ENCODE peak calls at places on chromosomes 12 and 14, in four cellular contexts. R is fibroblast of the aortic adventitia; J is CD8-positive, alpha-beta T cell; C is AG10803. V is an unnamed sample.
A peak's percentile ranks its signal among the peaks of the same experiment; 100 is the strongest.

GRCh38 chr14:21868442-21869046 is 194.9 kb upstream of the OR4E1 start:
- DNase-seq in R (peak; percentile 16), J (peak; percentile 64), C (peak; percentile 8), V (peak; percentile 4)

GRCh38 chr12:65427646-65428045 is 149.2 kb downstream of the MSRB3 start:
- DNase-seq in R (no peak), J (no peak), C (no peak), V (no peak)

GRCh38 chr12:25829192-25829591 is 129.3 kb upstream of the RASSF8 start:
- DNase-seq in R (peak; percentile 100), J (no peak), C (peak; percentile 99), V (peak; percentile 96)

GRCh38 chr14:102991376-102991775 is 66.0 kb downstream of the CDC42BPB start:
- DNase-seq in R (no peak), J (no peak), C (no peak), V (no peak)

GRCh38 chr14:79899610-79900009 is 311.7 kb downstream of the DIO2 start:
- DNase-seq in R (no peak), J (no peak), C (no peak), V (no peak)

GRCh38 chr14:98798099-98798498 is 473.9 kb downstream of the BCL11B start:
- DNase-seq in R (no peak), J (no peak), C (no peak), V (no peak)

GRCh38 chr14:45610303-45610702 is 357.3 kb upstream of the MIS18BP1 start:
- DNase-seq in R (no peak), J (no peak), C (no peak), V (peak; percentile 7)

GRCh38 chr12:124510301-124510970 is 57.0 kb downstream of the NCOR2 start:
- DNase-seq in R (no peak), J (no peak), C (no peak), V (no peak)

GRCh38 chr12:124317400-124317799 is 22.5 kb downstream of the RFLNA start:
- DNase-seq in R (no peak), J (no peak), C (no peak), V (no peak)

GRCh38 chr12:76337583-76337982 is 10.6 kb downstream of the BBS10 start:
- DNase-seq in R (peak; percentile 82), J (no peak), C (peak; percentile 78), V (peak; percentile 37)

GRCh38 chr12:105378821-105379400 is 48.4 kb downstream of the C12orf75 start:
- DNase-seq in R (peak; percentile 8), J (no peak), C (no peak), V (no peak)

GRCh38 chr12:109291531-109292341 is 17.3 kb downstream of the FOXN4 start:
- DNase-seq in R (no peak), J (no peak), C (peak; percentile 37), V (no peak)

GRCh38 chr12:109624467-109624866 is 50.9 kb downstream of the MVK start:
- DNase-seq in R (no peak), J (no peak), C (no peak), V (no peak)

GRCh38 chr14:53608369-53608768 is 348.3 kb downstream of the BMP4 start:
- DNase-seq in R (no peak), J (no peak), C (no peak), V (no peak)

GRCh38 chr14:75222208-75222701 is 45.8 kb upstream of the TMED10 start:
- DNase-seq in R (peak; percentile 67), J (no peak), C (peak; percentile 86), V (peak; percentile 83)

GRCh38 chr12:26428420-26428819 is 233.0 kb downstream of the SSPN start:
- DNase-seq in R (peak; percentile 10), J (no peak), C (peak; percentile 15), V (peak; percentile 4)

GRCh38 chr14:72743626-72744025 is 150.3 kb downstream of the DPF3 start:
- DNase-seq in R (peak; percentile 56), J (no peak), C (peak; percentile 7), V (no peak)

GRCh38 chr12:97960741-97961608 is 498.4 kb downstream of the RMST start:
- DNase-seq in R (no peak), J (no peak), C (peak; percentile 7), V (no peak)

GRCh38 chr14:24132061-24132685 is 1.7 kb downstream of the FITM1 start:
- DNase-seq in R (no peak), J (no peak), C (no peak), V (no peak)

GRCh38 chr14:78746086-78746595 is 576.0 kb downstream of the NRXN3 start:
- DNase-seq in R (no peak), J (no peak), C (no peak), V (no peak)

GRCh38 chr12:100699209-100699608 is 95.4 kb upstream of the ANO4 start:
- DNase-seq in R (no peak), J (no peak), C (no peak), V (no peak)

GRCh38 chr14:91835920-91836843 is 31.2 kb downstream of the TC2N start:
- DNase-seq in R (no peak), J (peak; percentile 90), C (no peak), V (no peak)

GRCh38 chr12:105580841-105581352 is 250.4 kb downstream of the C12orf75 start:
- DNase-seq in R (no peak), J (no peak), C (no peak), V (no peak)

GRCh38 chr14:65257405-65257804 is 155.1 kb upstream of the MAX start:
- DNase-seq in R (no peak), J (no peak), C (no peak), V (no peak)

GRCh38 chr12:109387425-109388166 is 39.9 kb downstream of the MYO1H start:
- DNase-seq in R (peak; percentile 53), J (no peak), C (peak; percentile 33), V (peak; percentile 42)

GRCh38 chr12:83904175-83904574 is 1008.4 kb downstream of the SLC6A15 start:
- DNase-seq in R (no peak), J (no peak), C (no peak), V (no peak)

GRCh38 chr12:2332947-2333346 is 280.2 kb downstream of the CACNA1C start:
- DNase-seq in R (peak; percentile 15), J (no peak), C (no peak), V (peak; percentile 45)

GRCh38 chr12:29725587-29726320 is 58.0 kb downstream of the TMTC1 start:
- DNase-seq in R (peak; percentile 78), J (no peak), C (no peak), V (no peak)

GRCh38 chr14:70018713-70019201 is 139.5 kb downstream of the SMOC1 start:
- DNase-seq in R (peak; percentile 60), J (no peak), C (peak; percentile 28), V (no peak)

GRCh38 chr14:23118506-23119361 is at the start of gene CEBPE:
- DNase-seq in R (no peak), J (no peak), C (no peak), V (no peak)

GRCh38 chr14:50318031-50318626 is 6.0 kb downstream of the DMAC2L start:
- DNase-seq in R (peak; percentile 75), J (no peak), C (peak; percentile 62), V (peak; percentile 39)

GRCh38 chr12:41034686-41035085 is 153.4 kb upstream of the PDZRN4 start:
- DNase-seq in R (no peak), J (no peak), C (no peak), V (no peak)

GRCh38 chr12:5220835-5221234 is 177.2 kb downstream of the KCNA5 start:
- DNase-seq in R (no peak), J (no peak), C (peak; percentile 16), V (no peak)

GRCh38 chr12:120625557-120626419 is 14.6 kb upstream of the CABP1 start:
- DNase-seq in R (no peak), J (no peak), C (no peak), V (no peak)
- TF ChIP-seq CTCF in R (no peak), J (no peak), C (peak; percentile 1), V (peak; percentile 25)

GRCh38 chr12:66555113-66555512 is 123.8 kb downstream of the GRIP1 start:
- DNase-seq in R (no peak), J (no peak), C (no peak), V (no peak)
- TF ChIP-seq CTCF in R (no peak), J (no peak), C (no peak), V (no peak)

DNA sequence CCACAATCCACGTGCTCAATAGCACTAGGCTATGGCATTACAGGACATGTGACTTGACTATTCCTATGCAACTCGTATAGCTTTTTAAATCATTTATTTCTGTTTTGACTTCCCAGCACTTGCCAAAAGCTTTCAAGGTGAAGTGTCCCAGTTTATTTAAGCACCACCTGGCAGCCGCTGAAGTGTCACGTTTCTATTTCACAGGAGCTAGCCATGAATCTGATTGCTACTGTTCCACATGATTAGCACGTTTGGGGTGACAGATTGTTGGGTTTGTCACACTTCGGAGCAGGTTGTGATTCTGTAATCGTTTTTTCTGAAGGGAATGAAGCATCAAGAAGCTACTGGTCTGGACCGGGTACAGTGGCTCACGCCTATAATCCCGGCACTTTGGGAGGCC is 39.9 kb upstream of the BICDL1 start:
- DNase-seq in R (no peak), J (no peak), C (no peak), V (no peak)
- TF ChIP-seq CTCF in R (no peak), J (no peak), C (no peak), V (no peak)

GRCh38 chr14:100281286-100282082 is 24.8 kb downstream of the SLC25A29 start:
- DNase-seq in R (no peak), J (no peak), C (no peak), V (no peak)

GRCh38 chr14:100279133-100279532 is 27.1 kb downstream of the SLC25A29 start:
- DNase-seq in R (no peak), J (no peak), C (no peak), V (no peak)

GRCh38 chr14:100279563-100279962 is 26.7 kb downstream of the SLC25A29 start:
- DNase-seq in R (no peak), J (no peak), C (no peak), V (no peak)

GRCh38 chr14:100282083-100282350 is 24.2 kb downstream of the SLC25A29 start:
- DNase-seq in R (no peak), J (no peak), C (no peak), V (no peak)

DNA sequence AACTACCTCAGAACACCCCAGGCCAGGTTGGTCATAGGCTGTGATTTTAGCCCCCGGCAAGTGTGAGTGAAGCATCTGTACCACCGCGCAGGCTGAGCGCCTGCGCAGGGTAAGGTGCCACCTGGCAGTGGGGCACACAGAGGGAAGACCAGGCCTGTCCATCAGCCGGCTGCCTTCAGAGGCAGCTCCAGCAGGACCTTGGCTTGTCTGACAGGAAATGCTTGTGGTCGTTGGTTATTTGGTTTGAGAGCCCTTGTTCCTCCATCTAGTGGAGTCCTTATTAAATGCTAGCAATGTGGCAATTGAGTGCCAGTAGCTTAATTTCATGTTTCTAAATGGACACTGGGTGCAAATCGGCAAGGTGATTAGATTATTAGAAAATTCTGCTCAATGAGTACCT is 27.5 kb downstream of the SLC25A29 start:
- DNase-seq in R (peak; percentile 60), J (no peak), C (peak; percentile 76), V (peak; percentile 63)
- TF ChIP-seq CTCF in R (peak; percentile 41), J (no peak), C (peak; percentile 57), V (peak; percentile 49)

DNA sequence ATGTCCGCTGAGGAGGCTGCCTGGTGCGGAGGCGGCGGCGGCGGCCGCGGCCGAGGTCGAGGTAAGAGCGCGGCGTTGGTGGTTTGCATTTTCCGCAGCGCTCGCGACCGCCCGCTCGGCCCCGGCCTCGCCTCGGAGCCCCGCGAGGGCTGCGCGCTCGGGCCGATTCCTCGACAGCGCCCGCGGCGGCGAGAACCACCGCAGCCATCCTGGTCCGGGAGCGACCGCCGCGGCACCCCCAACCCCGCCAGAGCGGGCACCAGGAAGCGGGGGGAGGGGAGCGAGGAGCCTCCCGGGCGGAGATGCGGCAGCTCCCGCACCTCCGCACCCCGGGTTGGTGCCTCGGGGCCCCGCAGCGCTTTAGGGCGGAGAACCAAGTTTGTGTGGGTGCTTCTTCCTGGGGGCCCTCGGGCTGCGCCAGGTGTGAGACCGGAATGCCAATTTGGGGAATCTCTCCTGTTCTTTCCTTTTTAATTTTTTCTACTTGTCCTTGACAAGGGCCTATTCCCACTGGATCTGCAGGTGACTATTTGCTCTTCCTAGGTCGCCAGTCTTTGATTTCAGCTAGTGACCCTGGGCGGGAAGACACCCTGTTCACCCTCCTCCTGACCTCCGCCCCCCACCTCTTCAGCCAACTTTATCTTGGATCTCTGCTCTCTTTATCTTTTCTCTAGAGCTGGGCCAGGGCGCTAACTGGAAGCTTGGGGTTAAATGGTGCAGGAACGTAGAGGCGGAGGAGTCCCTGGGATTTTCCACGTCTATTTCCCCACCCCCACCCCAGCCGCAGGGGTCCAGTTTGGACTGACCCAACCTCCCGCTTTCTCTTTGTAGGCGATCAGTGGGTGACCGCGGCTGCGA is at the start of gene SOCS2:
- DNase-seq in R (no peak), J (no peak), C (no peak), V (peak; percentile 22)
- TF ChIP-seq CTCF in R (no peak), J (no peak), C (no peak), V (no peak)

V was measured in HFFc6.